ENCODE peak calls at places on chromosome 1, in ten cellular contexts. G is stimulated activated CD4-positive, alpha-beta T cell treated with anti-CD3 and anti-CD28 coated beads, Interleukin-2, amount 100 ng/mL, for 24 hours; J is HT-29; P is CD4-positive, CD25-positive, alpha-beta regulatory T cell; X is GF-D8; N is fibroblast of the aortic adventitia; A is GM23248; F is H7; D is A172; C is psoas muscle. U is an unnamed sample.

GRCh38 chr1:153567621-153568366 is 2.1 kb upstream of the S100A2 start:
- DNase-seq in X (no peak), F (peak; percentile 59), G (peak; percentile 53), N (peak; percentile 29), P (no peak), C (no peak), J (peak; percentile 46), A (peak; percentile 56), D (peak; percentile 83), U (peak; percentile 29)

GRCh38 chr1:4915159-4915558 is 260.8 kb downstream of the AJAP1 start:
- DNase-seq in A (no peak), P (no peak), C (no peak), F (no peak), N (no peak), J (no peak), G (no peak), X (no peak), D (no peak), U (no peak)

GRCh38 chr1:43302721-43303476 is 2.1 kb downstream of the TIE1 start:
- DNase-seq in C (no peak), F (no peak), G (no peak), N (no peak), J (no peak), A (peak; percentile 48), X (no peak), D (no peak), P (no peak), U (peak; percentile 6)

GRCh38 chr1:89688607-89689006 is 55.7 kb downstream of the LRRC8C start:
- DNase-seq in A (no peak), N (no peak), F (no peak), G (no peak), X (no peak), C (no peak), D (no peak), P (no peak), J (no peak), U (no peak)

GRCh38 chr1:20932437-20932977 is 145.4 kb upstream of the HP1BP3 start:
- DNase-seq in A (no peak), F (no peak), G (peak; percentile 8), N (no peak), P (peak; percentile 11), D (no peak), X (peak; percentile 71), J (no peak), C (no peak), U (no peak)

GRCh38 chr1:166884040-166884642 is 8.1 kb upstream of the TADA1 start:
- DNase-seq in G (peak; percentile 58), C (peak; percentile 40), A (peak; percentile 59), N (peak; percentile 40), F (peak; percentile 90), J (no peak), P (peak; percentile 16), X (no peak), D (no peak), U (peak; percentile 51)

GRCh38 chr1:157626099-157626498 is 28.2 kb upstream of the FCRL4 start:
- DNase-seq in A (no peak), G (peak; percentile 12), P (no peak), C (no peak), F (peak; percentile 41), X (no peak), N (no peak), D (no peak), J (peak; percentile 47), U (no peak)

GRCh38 chr1:36829066-36829465 is 205.2 kb downstream of the GRIK3 start:
- DNase-seq in J (no peak), X (no peak), C (no peak), N (no peak), F (no peak), P (no peak), G (no peak), D (no peak), A (peak; percentile 21), U (no peak)

GRCh38 chr1:176897350-176898236 is 266.9 kb downstream of the ASTN1 start:
- DNase-seq in A (peak; percentile 79), J (peak; percentile 63), X (peak; percentile 4), G (peak; percentile 58), N (peak; percentile 71), D (peak; percentile 58), F (peak; percentile 84), C (peak; percentile 46), P (no peak), U (peak; percentile 62)

GRCh38 chr1:182889997-182890396 is 50.9 kb downstream of the DHX9 start:
- DNase-seq in A (no peak), J (no peak), X (peak; percentile 88), N (no peak), F (no peak), D (no peak), P (no peak), G (no peak), C (no peak), U (no peak)

GRCh38 chr1:5916572-5917280 is 75.5 kb downstream of the NPHP4 start:
- DNase-seq in X (no peak), G (no peak), D (no peak), N (no peak), C (no peak), F (no peak), P (no peak), A (no peak), J (no peak), U (no peak)

GRCh38 chr1:169468982-169469381 is 16.8 kb downstream of the SLC19A2 start:
- DNase-seq in A (peak; percentile 39), P (no peak), F (no peak), X (no peak), J (no peak), G (no peak), C (no peak), D (no peak), N (peak; percentile 28), U (no peak)

GRCh38 chr1:209404577-209404976 is 178.9 kb upstream of the CAMK1G start:
- DNase-seq in C (no peak), D (peak; percentile 75), X (no peak), N (no peak), F (no peak), G (no peak), J (peak; percentile 22), A (no peak), P (no peak), U (no peak)

GRCh38 chr1:35120458-35121133 is 41.4 kb downstream of the ZMYM1 start:
- DNase-seq in X (no peak), C (no peak), P (no peak), G (peak; percentile 2), D (no peak), N (peak; percentile 13), A (peak; percentile 61), J (no peak), F (peak; percentile 57), U (peak; percentile 25)

U was measured in left cardiac atrium.